ENCODE peak calls at places on chromosomes 4 and X, in ten cellular contexts. A, M, T, Z, R, C, F, D, B and N are unnamed samples. For H3K27me3 and H3K4me1, the result is how much of the 10 kb centered on the place peaks cover.

GRCh38 chr4:125280892-125281403 is 33.8 kb upstream of the FAT4 start:
- DNase-seq in A (no peak), M (peak), T (no peak), Z (no peak), R (no peak), C (peak), F (no peak), D (no peak), B (no peak), N (no peak)

GRCh38 chr4:150591904-150592303 is 10.0 kb downstream of the MAB21L2 start:
- DNase-seq in A (no peak), M (no peak), T (peak), Z (no peak), R (no peak), C (no peak), F (no peak), D (no peak), B (no peak), N (no peak)

GRCh38 chrX:69289046-69289838 is 124.0 kb upstream of the PJA1 start:
- DNase-seq in A (no peak), M (no peak), T (no peak), Z (no peak), R (no peak), C (no peak), F (no peak), D (no peak), B (no peak), N (no peak)

GRCh38 chr4:39406763-39407583 is at the start of gene KLB:
- DNase-seq in A (peak), M (no peak), T (no peak), Z (no peak), R (no peak), C (no peak), F (no peak), D (no peak), B (no peak), N (no peak)

GRCh38 chr4:165813606-165814005 is 59.4 kb upstream of the TLL1 start:
- DNase-seq in A (peak), M (no peak), T (no peak), Z (no peak), R (no peak), C (no peak), F (no peak), D (no peak), B (no peak), N (no peak)

GRCh38 chr4:8819019-8819418 is 52.6 kb downstream of the HMX1 start:
- DNase-seq in A (no peak), M (no peak), T (no peak), Z (no peak), R (no peak), C (no peak), F (no peak), D (no peak), B (peak), N (no peak)

GRCh38 chr4:82981116-82981515 is 29.5 kb downstream of the LIN54 start:
- DNase-seq in A (no peak), M (no peak), T (no peak), Z (no peak), R (no peak), C (no peak), F (no peak), D (no peak), B (no peak), N (no peak)

GRCh38 chrX:66914082-66914481 is 275.2 kb upstream of the EDA2R start:
- DNase-seq in A (no peak), M (no peak), T (peak), Z (no peak), R (no peak), C (no peak), F (no peak), D (no peak), B (no peak), N (no peak)

GRCh38 chr4:183348706-183349659 is 26.8 kb upstream of the CLDN24 start:
- DNase-seq in A (peak), M (no peak), T (peak), Z (no peak), R (peak), C (peak), F (no peak), D (no peak), B (no peak), N (no peak)

GRCh38 chr4:16092682-16093319 is 9.0 kb upstream of the PROM1 start:
- DNase-seq in A (no peak), M (no peak), T (peak), Z (no peak), R (no peak), C (no peak), F (no peak), D (no peak), B (no peak), N (no peak)
- H3K27me3 ChIP-seq in A (under half), M (under half), T (under half), Z (under half), R (under half), C (under half), F (under half), D (under half), B (under half), N (under half)

GRCh38 chr4:118738090-118738489 is 52.9 kb downstream of the METTL14 start:
- DNase-seq in A (no peak), M (no peak), T (no peak), Z (no peak), R (no peak), C (no peak), F (no peak), D (no peak), B (no peak), N (no peak)
- H3K27ac ChIP-seq in A (no peak), M (no peak), T (no peak), Z (no peak), R (no peak), C (no peak), F (no peak), D (no peak), B (no peak), N (no peak)

DNA sequence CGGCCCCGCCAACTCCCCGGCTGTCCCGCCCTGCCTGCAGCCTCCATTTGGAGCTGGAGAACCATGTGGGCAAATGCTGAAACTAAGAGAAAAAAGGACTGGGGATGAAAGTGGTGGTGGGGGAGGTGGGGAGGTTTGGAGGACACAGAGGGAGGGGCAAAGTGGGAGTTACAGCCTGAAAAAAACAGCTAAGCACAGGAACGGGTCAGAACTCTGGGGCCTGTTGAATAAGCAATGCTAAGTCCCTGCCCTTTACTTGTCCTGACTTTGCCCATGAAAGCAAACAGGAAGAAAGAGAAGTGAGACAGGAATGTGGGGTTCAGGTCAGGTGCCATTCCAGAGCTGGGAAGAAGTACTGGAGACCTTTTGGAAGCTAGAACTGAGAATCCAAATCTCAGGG is 3.4 kb upstream of the GSX2 start:
- DNase-seq in A (no peak), M (no peak), T (no peak), Z (no peak), R (no peak), C (no peak), F (no peak), D (no peak), B (no peak), N (no peak)
- H3K4me1 ChIP-seq in A (under half), M (under half), T (under half), Z (under half), R (under half), C (half or more), F (under half), D (under half), B (under half), N (half or more)

GRCh38 chr4:164359881-164360280 is 394.1 kb upstream of the SMIM31 start:
- DNase-seq in A (no peak), M (no peak), T (no peak), Z (no peak), R (no peak), C (no peak), F (no peak), D (no peak), B (no peak), N (no peak)
- H3K27me3 ChIP-seq in A (under half), M (under half), T (under half), Z (under half), R (under half), C (under half), F (under half), D (under half), B (under half), N (under half)

DNA sequence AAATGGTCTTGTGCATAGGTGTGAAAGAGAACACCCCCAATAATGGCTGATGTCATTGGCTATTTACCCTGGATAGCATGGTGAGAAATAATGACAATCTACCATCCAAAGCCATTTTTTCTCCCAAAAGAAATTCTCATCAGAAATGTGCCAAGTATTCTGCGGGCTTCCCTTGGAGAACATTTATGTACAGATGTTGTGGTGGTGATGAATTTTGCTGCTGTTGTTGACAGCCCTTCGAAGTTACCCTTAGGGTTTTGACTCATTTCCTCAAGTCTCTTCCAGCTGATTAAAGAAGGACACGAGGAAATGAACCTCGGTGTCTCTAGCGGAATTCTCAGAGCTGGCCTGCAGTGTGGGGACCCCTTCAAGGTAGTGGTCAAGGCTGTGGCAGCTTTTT is 3.4 kb downstream of the KIT start:
- DNase-seq in A (peak), M (no peak), T (no peak), Z (no peak), R (no peak), C (no peak), F (no peak), D (no peak), B (no peak), N (no peak)
- H3K27ac ChIP-seq in A (no peak), M (no peak), T (no peak), Z (no peak), R (no peak), C (no peak), F (no peak), D (no peak), B (peak), N (no peak)

GRCh38 chr4:173227753-173228152 is 59.1 kb downstream of the GALNT7 start:
- DNase-seq in A (no peak), M (no peak), T (no peak), Z (no peak), R (no peak), C (no peak), F (no peak), D (no peak), B (no peak), N (no peak)
- H3K4me1 ChIP-seq in A (under half), M (under half), T (under half), Z (under half), R (under half), C (under half), F (under half), D (under half), B (under half), N (under half)

GRCh38 chr4:184359905-184360304 is 114.4 kb downstream of the IRF2 start:
- DNase-seq in A (peak), M (no peak), T (no peak), Z (no peak), R (no peak), C (no peak), F (no peak), D (no peak), B (no peak), N (no peak)
- H3K27me3 ChIP-seq in A (under half), M (under half), T (under half), Z (under half), R (under half), C (under half), F (under half), D (under half), B (under half), N (under half)

GRCh38 chr4:123488916-123489315 is 92.3 kb downstream of the SPRY1 start:
- DNase-seq in A (peak), M (no peak), T (no peak), Z (no peak), R (peak), C (no peak), F (no peak), D (no peak), B (no peak), N (no peak)
- H3K27ac ChIP-seq in A (no peak), M (no peak), T (no peak), Z (no peak), R (no peak), C (no peak), F (no peak), D (no peak), B (no peak), N (no peak)

GRCh38 chr4:63788271-63788670 is 621.0 kb downstream of the TECRL start:
- DNase-seq in A (peak), M (no peak), T (no peak), Z (no peak), R (no peak), C (no peak), F (no peak), D (no peak), B (no peak), N (no peak)
- H3K4me1 ChIP-seq in A (under half), M (under half), T (under half), Z (under half), R (under half), C (under half), F (under half), D (under half), B (under half), N (under half)

GRCh38 chrX:113529425-113530013 is 688.9 kb upstream of the AMOT start:
- DNase-seq in A (no peak), M (no peak), T (no peak), Z (no peak), R (no peak), C (no peak), F (no peak), D (no peak), B (no peak), N (no peak)
- H3K27me3 ChIP-seq in A (under half), M (under half), T (under half), Z (under half), R (under half), C (under half), F (under half), D (under half), B (under half), N (under half)